ENCODE peak calls at places on chromosomes 1 and 21, in five cellular contexts. One of them, this sample, is unnamed.

GRCh38 chr1:156741613-156741983 is 710 bp upstream of the MRPL24 start:
- DNase-seq in astrocyte of the spinal cord: no peak
- DNase-seq in tibial artery: no peak
- DNase-seq in BE2C: no peak
- DNase-seq in GM04503: no peak
- DNase-seq in this sample: no peak

GRCh38 chr1:107536266-107536665 is 395.4 kb downstream of the NTNG1 start:
- DNase-seq in BE2C: no peak
- DNase-seq in GM04503: no peak
- DNase-seq in astrocyte of the spinal cord: peak
- DNase-seq in tibial artery: no peak
- DNase-seq in this sample: no peak

GRCh38 chr1:2238361-2239055 is 10.4 kb downstream of the SKI start:
- DNase-seq in astrocyte of the spinal cord: no peak
- DNase-seq in tibial artery: no peak
- DNase-seq in GM04503: no peak
- DNase-seq in BE2C: no peak
- DNase-seq in this sample: no peak

GRCh38 chr1:212879947-212880690 is 22.0 kb downstream of the FLVCR1 start:
- DNase-seq in tibial artery: no peak
- DNase-seq in GM04503: no peak
- DNase-seq in BE2C: no peak
- DNase-seq in astrocyte of the spinal cord: no peak
- DNase-seq in this sample: no peak

GRCh38 chr1:237093706-237094105 is 51.7 kb downstream of the RYR2 start:
- DNase-seq in astrocyte of the spinal cord: no peak
- DNase-seq in tibial artery: no peak
- DNase-seq in GM04503: no peak
- DNase-seq in BE2C: no peak
- DNase-seq in this sample: no peak

GRCh38 chr1:8374812-8375211 is 56.9 kb downstream of the SLC45A1 start:
- DNase-seq in BE2C: peak
- DNase-seq in tibial artery: no peak
- DNase-seq in astrocyte of the spinal cord: peak
- DNase-seq in GM04503: no peak
- DNase-seq in this sample: no peak

GRCh38 chr21:25369524-25370300 is 237.6 kb downstream of the MRPL39 start:
- DNase-seq in GM04503: peak
- DNase-seq in astrocyte of the spinal cord: peak
- DNase-seq in BE2C: no peak
- DNase-seq in tibial artery: no peak
- DNase-seq in this sample: no peak

GRCh38 chr21:45364464-45365185 is 40.3 kb upstream of the COL18A1 start:
- DNase-seq in GM04503: no peak
- DNase-seq in tibial artery: peak
- DNase-seq in BE2C: no peak
- DNase-seq in astrocyte of the spinal cord: no peak
- DNase-seq in this sample: peak

GRCh38 chr1:162373541-162374375 is 2.9 kb downstream of the SPATA46 start:
- DNase-seq in tibial artery: no peak
- DNase-seq in astrocyte of the spinal cord: peak
- DNase-seq in BE2C: no peak
- DNase-seq in GM04503: no peak
- DNase-seq in this sample: no peak

GRCh38 chr1:109773203-109773899 is 9.6 kb upstream of the EPS8L3 start:
- DNase-seq in astrocyte of the spinal cord: peak
- DNase-seq in tibial artery: peak
- DNase-seq in BE2C: peak
- DNase-seq in GM04503: peak
- DNase-seq in this sample: peak

GRCh38 chr1:8625981-8626898 is 191.2 kb downstream of the RERE start:
- DNase-seq in GM04503: peak
- DNase-seq in astrocyte of the spinal cord: peak
- DNase-seq in tibial artery: no peak
- DNase-seq in BE2C: no peak
- DNase-seq in this sample: no peak

GRCh38 chr1:74732960-74733615 is at the start of the genes CRYZ and TYW3:
- DNase-seq in tibial artery: peak
- DNase-seq in GM04503: peak
- DNase-seq in astrocyte of the spinal cord: peak
- DNase-seq in BE2C: peak
- DNase-seq in this sample: peak